ENCODE peak calls at places on chromosome 7, in nine cellular contexts. One of them, this sample, is unnamed.

GRCh38 chr7:99772565-99772964 is 11.4 kb downstream of the CYP3A4 start:
- DNase-seq in endothelial cell: no peak
- DNase-seq in ovary: no peak
- DNase-seq in PC-3: no peak
- DNase-seq in thoracic aorta: no peak
- DNase-seq in fibroblast of mammary gland: no peak
- DNase-seq in AG04450: no peak
- DNase-seq in AG09319: no peak
- DNase-seq in Peyer's patch: no peak
- DNase-seq in this sample: no peak

GRCh38 chr7:95723583-95724180 is 48.7 kb upstream of the DYNC1I1 start:
- DNase-seq in endothelial cell: peak
- DNase-seq in ovary: peak
- DNase-seq in PC-3: peak
- DNase-seq in thoracic aorta: no peak
- DNase-seq in fibroblast of mammary gland: peak
- DNase-seq in AG04450: no peak
- DNase-seq in AG09319: peak
- DNase-seq in Peyer's patch: no peak
- DNase-seq in this sample: no peak

GRCh38 chr7:18041202-18041601 is 13.6 kb upstream of the PRPS1L1 start:
- DNase-seq in endothelial cell: no peak
- DNase-seq in ovary: no peak
- DNase-seq in PC-3: peak
- DNase-seq in thoracic aorta: no peak
- DNase-seq in fibroblast of mammary gland: no peak
- DNase-seq in AG04450: peak
- DNase-seq in AG09319: no peak
- DNase-seq in Peyer's patch: no peak
- DNase-seq in this sample: no peak

GRCh38 chr7:7570584-7570983 is 3.9 kb downstream of the MIOS start:
- DNase-seq in endothelial cell: no peak
- DNase-seq in ovary: no peak
- DNase-seq in PC-3: no peak
- DNase-seq in thoracic aorta: no peak
- DNase-seq in fibroblast of mammary gland: no peak
- DNase-seq in AG04450: no peak
- DNase-seq in AG09319: no peak
- DNase-seq in Peyer's patch: no peak
- DNase-seq in this sample: no peak

GRCh38 chr7:90455163-90456030 is 14.0 kb upstream of the PTTG1IP2 start:
- DNase-seq in endothelial cell: no peak
- DNase-seq in ovary: no peak
- DNase-seq in PC-3: peak
- DNase-seq in thoracic aorta: no peak
- DNase-seq in fibroblast of mammary gland: peak
- DNase-seq in AG04450: peak
- DNase-seq in AG09319: no peak
- DNase-seq in Peyer's patch: no peak
- DNase-seq in this sample: no peak

GRCh38 chr7:129779602-129780256 is 168.2 kb downstream of the NRF1 start:
- DNase-seq in endothelial cell: no peak
- DNase-seq in ovary: peak
- DNase-seq in PC-3: peak
- DNase-seq in thoracic aorta: no peak
- DNase-seq in fibroblast of mammary gland: no peak
- DNase-seq in AG04450: no peak
- DNase-seq in AG09319: no peak
- DNase-seq in Peyer's patch: no peak
- DNase-seq in this sample: no peak

GRCh38 chr7:143284591-143285453 is at the start of gene TMEM139:
- DNase-seq in endothelial cell: no peak
- DNase-seq in ovary: no peak
- DNase-seq in PC-3: peak
- DNase-seq in thoracic aorta: no peak
- DNase-seq in fibroblast of mammary gland: no peak
- DNase-seq in AG04450: no peak
- DNase-seq in AG09319: no peak
- DNase-seq in Peyer's patch: no peak
- DNase-seq in this sample: no peak

GRCh38 chr7:71633571-71634008 is 501.6 kb downstream of the GALNT17 start:
- DNase-seq in endothelial cell: no peak
- DNase-seq in ovary: no peak
- DNase-seq in PC-3: peak
- DNase-seq in thoracic aorta: no peak
- DNase-seq in fibroblast of mammary gland: peak
- DNase-seq in AG04450: peak
- DNase-seq in AG09319: peak
- DNase-seq in Peyer's patch: no peak
- DNase-seq in this sample: no peak

GRCh38 chr7:23469150-23469960 is 936 bp downstream of the IGF2BP3 start:
- DNase-seq in endothelial cell: peak
- DNase-seq in ovary: no peak
- DNase-seq in PC-3: no peak
- DNase-seq in thoracic aorta: no peak
- DNase-seq in fibroblast of mammary gland: no peak
- DNase-seq in AG04450: no peak
- DNase-seq in AG09319: no peak
- DNase-seq in Peyer's patch: no peak
- DNase-seq in this sample: no peak

GRCh38 chr7:106065560-106066500 is 46.3 kb downstream of the SYPL1 start:
- DNase-seq in endothelial cell: no peak
- DNase-seq in ovary: no peak
- DNase-seq in PC-3: peak
- DNase-seq in thoracic aorta: no peak
- DNase-seq in fibroblast of mammary gland: peak
- DNase-seq in AG04450: no peak
- DNase-seq in AG09319: no peak
- DNase-seq in Peyer's patch: no peak
- DNase-seq in this sample: no peak

GRCh38 chr7:1899201-1899600 is 229.1 kb downstream of the ELFN1 start:
- DNase-seq in endothelial cell: no peak
- DNase-seq in ovary: no peak
- DNase-seq in PC-3: peak
- DNase-seq in thoracic aorta: no peak
- DNase-seq in fibroblast of mammary gland: peak
- DNase-seq in AG04450: peak
- DNase-seq in AG09319: peak
- DNase-seq in Peyer's patch: no peak
- DNase-seq in this sample: no peak

GRCh38 chr7:26912933-26913536 is 48.6 kb upstream of the SKAP2 start:
- DNase-seq in endothelial cell: no peak
- DNase-seq in ovary: no peak
- DNase-seq in PC-3: no peak
- DNase-seq in thoracic aorta: no peak
- DNase-seq in fibroblast of mammary gland: no peak
- DNase-seq in AG04450: no peak
- DNase-seq in AG09319: no peak
- DNase-seq in Peyer's patch: no peak
- DNase-seq in this sample: no peak

DNA sequence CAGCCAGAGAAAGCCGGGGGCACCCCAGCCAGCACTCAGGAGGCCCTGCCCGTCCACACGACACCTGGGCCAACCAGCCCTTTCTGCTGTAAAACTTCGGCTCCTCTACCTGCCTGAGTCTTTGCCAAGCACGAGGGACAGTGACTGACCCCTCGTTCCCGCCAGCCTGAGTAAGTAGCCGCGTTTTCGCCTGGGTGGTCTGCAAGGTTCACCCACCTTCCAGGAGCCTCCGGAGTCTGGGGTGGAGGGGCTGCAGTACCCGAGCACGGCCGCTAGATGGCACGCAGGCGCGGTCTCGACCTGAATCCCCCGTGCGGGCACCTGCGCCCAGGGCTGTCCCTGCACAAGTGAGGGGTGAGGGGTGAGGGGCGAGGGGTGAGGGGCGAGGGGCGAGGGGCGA is 192.7 kb downstream of the PTPRN2 start:
- DNase-seq in endothelial cell: no peak
- DNase-seq in ovary: no peak
- DNase-seq in PC-3: peak
- DNase-seq in thoracic aorta: no peak
- DNase-seq in fibroblast of mammary gland: no peak
- DNase-seq in AG04450: no peak
- DNase-seq in AG09319: no peak
- DNase-seq in Peyer's patch: no peak
- DNase-seq in this sample: no peak
- TF ChIP-seq CTCF in endothelial cell: no peak
- TF ChIP-seq CTCF in ovary: no peak
- TF ChIP-seq CTCF in PC-3: peak
- TF ChIP-seq CTCF in thoracic aorta: peak
- TF ChIP-seq CTCF in fibroblast of mammary gland: peak
- TF ChIP-seq CTCF in AG04450: no peak
- TF ChIP-seq CTCF in AG09319: no peak
- TF ChIP-seq CTCF in Peyer's patch: peak
- TF ChIP-seq CTCF in this sample: no peak

GRCh38 chr7:47376991-47377590 is 204.8 kb downstream of the TNS3 start:
- DNase-seq in endothelial cell: no peak
- DNase-seq in ovary: no peak
- DNase-seq in PC-3: no peak
- DNase-seq in thoracic aorta: no peak
- DNase-seq in fibroblast of mammary gland: no peak
- DNase-seq in AG04450: no peak
- DNase-seq in AG09319: no peak
- DNase-seq in Peyer's patch: no peak
- DNase-seq in this sample: no peak
- TF ChIP-seq CTCF in endothelial cell: no peak
- TF ChIP-seq CTCF in ovary: no peak
- TF ChIP-seq CTCF in PC-3: no peak
- TF ChIP-seq CTCF in thoracic aorta: no peak
- TF ChIP-seq CTCF in fibroblast of mammary gland: no peak
- TF ChIP-seq CTCF in AG04450: no peak
- TF ChIP-seq CTCF in AG09319: no peak
- TF ChIP-seq CTCF in Peyer's patch: no peak
- TF ChIP-seq CTCF in this sample: no peak

GRCh38 chr7:115387168-115387567 is 465.3 kb downstream of the MDFIC start:
- DNase-seq in endothelial cell: no peak
- DNase-seq in ovary: no peak
- DNase-seq in PC-3: no peak
- DNase-seq in thoracic aorta: no peak
- DNase-seq in fibroblast of mammary gland: no peak
- DNase-seq in AG04450: no peak
- DNase-seq in AG09319: no peak
- DNase-seq in Peyer's patch: no peak
- DNase-seq in this sample: no peak
- TF ChIP-seq CTCF in endothelial cell: no peak
- TF ChIP-seq CTCF in ovary: no peak
- TF ChIP-seq CTCF in PC-3: peak
- TF ChIP-seq CTCF in thoracic aorta: no peak
- TF ChIP-seq CTCF in fibroblast of mammary gland: no peak
- TF ChIP-seq CTCF in AG04450: no peak
- TF ChIP-seq CTCF in AG09319: no peak
- TF ChIP-seq CTCF in Peyer's patch: no peak
- TF ChIP-seq CTCF in this sample: no peak

GRCh38 chr7:149547126-149547525 is 49.5 kb upstream of the ZNF746 start:
- DNase-seq in endothelial cell: no peak
- DNase-seq in ovary: no peak
- DNase-seq in PC-3: no peak
- DNase-seq in thoracic aorta: no peak
- DNase-seq in fibroblast of mammary gland: no peak
- DNase-seq in AG04450: no peak
- DNase-seq in AG09319: no peak
- DNase-seq in Peyer's patch: no peak
- DNase-seq in this sample: no peak
- TF ChIP-seq CTCF in endothelial cell: no peak
- TF ChIP-seq CTCF in ovary: no peak
- TF ChIP-seq CTCF in PC-3: no peak
- TF ChIP-seq CTCF in thoracic aorta: no peak
- TF ChIP-seq CTCF in fibroblast of mammary gland: no peak
- TF ChIP-seq CTCF in AG04450: no peak
- TF ChIP-seq CTCF in AG09319: no peak
- TF ChIP-seq CTCF in Peyer's patch: no peak
- TF ChIP-seq CTCF in this sample: no peak

DNA sequence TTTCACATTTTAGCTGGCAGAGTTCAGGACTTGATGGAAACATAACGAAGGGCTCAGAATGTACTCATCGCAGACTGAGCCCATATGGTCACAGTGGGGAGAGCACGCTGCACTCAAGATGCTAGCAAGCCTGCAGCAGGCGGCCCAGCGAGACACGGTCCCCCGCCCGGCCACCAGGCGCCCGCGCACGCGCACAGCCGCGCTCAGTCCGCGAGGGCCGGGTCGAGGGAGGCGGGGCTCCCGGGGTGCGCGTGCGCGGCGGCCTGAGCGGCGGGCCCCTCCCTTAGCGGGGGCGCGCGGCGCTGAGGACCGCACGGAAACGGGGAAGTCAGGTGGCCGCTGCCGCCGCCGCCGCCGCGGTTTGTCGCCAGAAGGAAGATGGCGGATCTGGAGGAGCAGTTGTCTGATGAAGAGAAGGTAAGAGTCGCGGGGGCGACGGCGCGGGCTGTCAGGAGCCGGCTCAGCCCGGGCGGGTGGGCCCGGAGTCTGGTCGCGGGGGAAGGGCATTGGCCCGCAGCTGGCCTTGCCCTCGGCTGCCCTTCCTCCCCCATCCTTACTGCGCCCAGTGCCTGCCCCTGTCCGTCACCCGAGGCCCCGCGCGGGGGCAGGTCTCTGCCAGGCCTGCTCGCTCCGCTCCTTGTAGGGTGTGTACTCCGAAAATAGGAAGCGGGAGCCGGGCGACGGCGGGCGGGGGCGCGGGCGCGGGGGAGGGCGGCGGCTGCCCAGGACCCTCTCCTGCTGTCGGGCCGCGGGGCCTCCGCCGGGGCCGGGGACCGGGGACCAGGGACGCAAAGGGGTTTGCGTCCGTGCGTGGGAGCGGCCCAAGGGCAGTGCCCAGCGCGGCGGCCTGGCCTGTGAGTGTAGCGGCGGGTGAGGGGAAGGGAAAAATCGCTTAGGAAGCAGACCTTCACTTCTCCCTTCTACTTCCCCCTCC is at the start of gene CAPZA2:
- DNase-seq in endothelial cell: peak
- DNase-seq in ovary: peak
- DNase-seq in PC-3: peak
- DNase-seq in thoracic aorta: peak
- DNase-seq in fibroblast of mammary gland: peak
- DNase-seq in AG04450: peak
- DNase-seq in AG09319: peak
- DNase-seq in Peyer's patch: peak
- DNase-seq in this sample: peak
- TF ChIP-seq CTCF in endothelial cell: peak
- TF ChIP-seq CTCF in ovary: peak
- TF ChIP-seq CTCF in PC-3: no peak
- TF ChIP-seq CTCF in thoracic aorta: peak
- TF ChIP-seq CTCF in fibroblast of mammary gland: no peak
- TF ChIP-seq CTCF in AG04450: peak
- TF ChIP-seq CTCF in AG09319: no peak
- TF ChIP-seq CTCF in Peyer's patch: peak
- TF ChIP-seq CTCF in this sample: no peak